ENCODE peak calls at places on chromosomes 7 and 10, in six cellular contexts. G, C, I, V, B and K are unnamed samples.

GRCh38 chr7:145644426-145645154 is 472.0 kb upstream of the CNTNAP2 start:
- DNase-seq in I (peak; percentile 58), B (peak; percentile 15), V (no peak), G (peak; percentile 83), C (no peak), K (peak; percentile 38)

GRCh38 chr7:155959894-155960293 is 147.6 kb upstream of the SHH start:
- DNase-seq in B (no peak), I (no peak), G (no peak), V (no peak), C (no peak), K (no peak)

GRCh38 chr10:132658546-132659205 is 121.1 kb downstream of the INPP5A start:
- DNase-seq in B (no peak), C (no peak), I (no peak), G (no peak), V (no peak), K (no peak)

GRCh38 chr10:42911359-42911758 is 128.8 kb downstream of the BMS1 start:
- DNase-seq in C (no peak), I (no peak), G (no peak), B (no peak), V (no peak), K (no peak)

GRCh38 chr7:154960063-154960790 is 42.7 kb downstream of the PAXIP1 start:
- DNase-seq in V (no peak), B (no peak), I (peak; percentile 50), C (no peak), G (no peak), K (peak; percentile 33)

GRCh38 chr7:15839415-15840100 is 153.1 kb upstream of the MEOX2 start:
- DNase-seq in V (no peak), C (no peak), G (no peak), B (no peak), I (peak; percentile 46), K (peak; percentile 49)

GRCh38 chr7:69367785-69368184 is 230.5 kb upstream of the AUTS2 start:
- DNase-seq in V (no peak), C (no peak), B (no peak), I (no peak), G (no peak), K (no peak)

GRCh38 chr10:74189999-74190421 is 39.0 kb downstream of the ADK start:
- DNase-seq in V (peak; percentile 80), C (peak; percentile 33), G (peak; percentile 70), B (no peak), I (peak; percentile 93), K (peak; percentile 94)

GRCh38 chr7:130566168-130566897 is 74.4 kb downstream of the MEST start:
- DNase-seq in G (no peak), C (no peak), V (no peak), B (peak; percentile 4), I (peak; percentile 64), K (peak; percentile 80)

GRCh38 chr10:70328018-70328417 is 44.2 kb upstream of the NPFFR1 start:
- DNase-seq in B (no peak), I (no peak), V (no peak), C (no peak), G (no peak), K (no peak)

GRCh38 chr10:28586176-28586575 is 53.3 kb downstream of the WAC start:
- DNase-seq in C (no peak), V (no peak), I (no peak), B (peak; percentile 54), G (no peak), K (no peak)

GRCh38 chr10:47361293-47361692 is 13.1 kb downstream of the RBP3 start:
- DNase-seq in I (peak; percentile 37), B (no peak), C (no peak), G (peak; percentile 42), V (no peak), K (peak; percentile 59)

GRCh38 chr10:3096149-3096548 is 28.8 kb downstream of the PFKP start:
- DNase-seq in B (no peak), I (no peak), V (no peak), G (no peak), C (no peak), K (no peak)
- H3K4me3 ChIP-seq in B (no peak overlapping the region), I (no peak overlapping the region), V (peak overlapping the region; percentile 17), G (peak overlapping the region; percentile 16), C (no peak overlapping the region), K (no peak overlapping the region)

DNA sequence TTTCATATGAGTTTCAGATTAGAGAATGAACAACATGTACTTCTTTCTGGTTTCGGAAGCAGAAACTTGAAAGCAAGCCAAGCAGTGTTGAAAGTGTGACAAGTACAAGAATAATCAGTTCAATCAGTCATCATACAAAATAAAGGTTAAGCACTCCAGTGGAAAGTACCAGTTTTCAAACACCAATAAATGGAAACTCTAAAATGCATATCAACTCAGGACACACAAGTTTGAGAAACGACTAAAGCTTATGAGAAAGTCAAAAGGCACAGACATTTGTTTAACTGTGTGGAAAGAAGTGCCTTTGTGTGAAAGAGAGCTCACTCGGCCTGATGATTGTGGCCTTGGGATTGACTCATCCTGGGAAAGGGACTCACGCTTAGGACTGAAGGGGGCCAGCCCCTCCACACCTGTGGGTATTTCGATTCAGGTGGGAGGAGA is 60.6 kb upstream of the AKR1C1 start:
- DNase-seq in B (peak; percentile 16), C (no peak), V (no peak), G (no peak), I (peak; percentile 77), K (peak; percentile 74)
- H3K4me3 ChIP-seq in B (no peak overlapping the region), C (no peak overlapping the region), V (no peak overlapping the region), G (no peak overlapping the region), I (no peak overlapping the region), K (no peak overlapping the region)

GRCh38 chr7:47808321-47808720 is 139.9 kb downstream of the PKD1L1 start:
- DNase-seq in C (no peak), G (no peak), B (no peak), I (no peak), V (no peak), K (no peak)

GRCh38 chr7:47804767-47805545 is 143.3 kb downstream of the PKD1L1 start:
- DNase-seq in V (no peak), C (no peak), B (no peak), G (no peak), I (no peak), K (peak; percentile 34)

GRCh38 chr7:47807756-47808155 is 140.5 kb downstream of the PKD1L1 start:
- DNase-seq in B (no peak), V (no peak), I (no peak), C (peak; percentile 33), G (no peak), K (no peak)

GRCh38 chr7:47806701-47807103 is 141.6 kb downstream of the PKD1L1 start:
- DNase-seq in G (no peak), B (no peak), V (no peak), C (no peak), I (no peak), K (peak; percentile 56)

DNA sequence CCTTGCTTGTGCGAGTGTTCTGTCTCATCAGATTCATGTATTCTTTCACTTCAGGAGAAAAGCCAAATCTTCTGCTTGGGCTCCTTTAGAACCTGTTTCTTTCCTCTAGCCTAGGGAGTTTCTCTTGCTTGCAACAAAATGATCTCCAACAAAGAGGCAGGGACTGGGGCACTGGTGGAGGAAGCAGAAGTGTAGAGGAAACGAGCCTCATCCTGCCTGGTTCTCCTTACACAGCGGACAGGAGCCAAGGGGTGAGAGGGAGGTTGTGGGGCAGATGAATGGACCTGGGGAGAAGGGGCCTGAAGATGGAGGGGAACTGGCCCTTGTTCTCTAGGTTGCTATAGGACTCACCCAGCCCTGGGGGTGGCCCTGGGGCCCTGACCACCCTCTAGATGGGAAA is 141.1 kb downstream of the PKD1L1 start:
- DNase-seq in V (no peak), G (no peak), I (no peak), B (no peak), C (no peak), K (no peak)
- H3K4me3 ChIP-seq in V (no peak overlapping the region), G (no peak overlapping the region), I (no peak overlapping the region), B (no peak overlapping the region), C (no peak overlapping the region), K (no peak overlapping the region)

DNA sequence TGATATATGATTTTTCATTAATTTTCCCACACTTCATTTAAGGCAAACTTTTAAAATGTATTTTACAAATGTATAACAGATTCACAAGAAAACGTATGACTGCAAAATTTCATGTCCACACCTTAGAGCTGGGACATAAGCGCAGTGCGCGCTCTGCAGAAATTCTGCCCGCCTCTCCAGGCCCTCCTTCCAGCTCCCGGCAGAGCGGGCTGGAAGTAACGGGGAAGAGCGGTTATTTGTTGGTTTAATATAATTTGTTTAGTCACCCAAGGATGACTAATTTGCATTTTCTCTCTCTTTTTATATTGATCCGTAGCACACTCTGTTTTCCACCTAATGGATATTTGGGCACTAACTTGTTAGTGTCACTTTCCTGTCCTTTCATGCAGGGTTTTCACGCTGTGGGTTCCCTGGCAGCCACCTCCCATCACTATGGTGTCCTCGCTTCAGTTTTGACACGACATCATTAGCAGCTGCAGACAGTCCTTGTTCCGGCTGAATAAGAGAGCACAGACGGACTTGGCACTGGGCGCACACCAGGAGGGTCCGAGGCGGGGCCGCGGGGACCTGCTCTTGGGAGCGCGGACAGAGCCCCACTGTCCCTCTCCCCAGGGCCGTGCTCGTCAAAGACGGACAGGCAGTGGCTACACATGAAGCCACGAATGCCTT is 129.2 kb upstream of the SEC61G start:
- DNase-seq in C (no peak), V (no peak), B (no peak), G (no peak), I (no peak), K (no peak)
- H3K4me3 ChIP-seq in C (peak overlapping the region; percentile 42), V (peak overlapping the region; percentile 22), B (peak overlapping the region; percentile 55), G (no peak overlapping the region), I (peak overlapping the region; percentile 44), K (peak overlapping the region; percentile 64)

DNA sequence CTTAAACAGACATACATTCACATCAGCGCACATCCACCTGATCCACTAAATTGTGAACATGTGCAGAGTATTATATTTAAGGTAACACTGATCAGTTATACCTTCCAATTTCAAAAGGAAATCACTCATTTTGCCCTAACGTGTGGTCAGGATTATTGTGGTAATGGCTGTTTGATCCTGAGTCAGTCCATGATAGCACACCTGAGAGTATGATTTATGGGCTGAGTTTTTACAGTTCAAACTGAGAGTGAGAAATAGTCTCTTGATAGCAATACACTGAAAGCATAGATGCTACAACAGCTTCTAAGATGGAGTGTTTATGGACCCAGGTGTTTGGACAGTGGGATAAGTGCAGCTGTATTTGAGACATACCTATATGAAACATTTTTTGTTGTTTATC is 96.7 kb downstream of the KIF20B start:
- DNase-seq in C (no peak), V (no peak), B (no peak), G (no peak), I (no peak), K (no peak)
- H3K4me3 ChIP-seq in C (no peak overlapping the region), V (no peak overlapping the region), B (no peak overlapping the region), G (no peak overlapping the region), I (no peak overlapping the region), K (no peak overlapping the region)

GRCh38 chr7:22610871-22611757 is 111.1 kb upstream of the STEAP1B start:
- DNase-seq in I (peak; percentile 73), G (no peak), B (no peak), C (no peak), V (peak; percentile 15), K (peak; percentile 61)

GRCh38 chr7:22611758-22612079 is 111.7 kb upstream of the STEAP1B start:
- DNase-seq in C (no peak), G (no peak), V (no peak), B (no peak), I (no peak), K (no peak)

GRCh38 chr7:22607180-22607579 is 107.2 kb upstream of the STEAP1B start:
- DNase-seq in B (no peak), G (no peak), V (peak; percentile 40), I (no peak), C (no peak), K (peak; percentile 86)

GRCh38 chr7:22612776-22613175 is 112.8 kb upstream of the STEAP1B start:
- DNase-seq in I (no peak), G (no peak), C (no peak), V (no peak), B (no peak), K (no peak)

GRCh38 chr7:22610258-22610657 is 110.3 kb upstream of the STEAP1B start:
- DNase-seq in C (no peak), I (no peak), G (no peak), V (no peak), B (no peak), K (no peak)
- H3K4me3 ChIP-seq in C (no peak overlapping the region), I (no peak overlapping the region), G (no peak overlapping the region), V (no peak overlapping the region), B (no peak overlapping the region), K (no peak overlapping the region)